ENCODE peak calls at places on chromosomes 11 and 22, in six cellular contexts. One of them, this sample, is unnamed.

GRCh38 chr22:29259253-29259899 is 8.4 kb downstream of the RHBDD3 start:
- DNase-seq in SW 1271: no peak
- DNase-seq in substantia nigra: no peak
- DNase-seq in heart right ventricle: no peak
- DNase-seq in activated naive CD8-positive, alpha-beta T cell treated with anti-CD3 and anti-CD28 coated beads, Interleukin-2, amount 50 U/mL, for 24 hours: no peak
- DNase-seq in Jurkat, Clone E6-1: no peak
- DNase-seq in this sample: no peak

GRCh38 chr11:7347611-7348431 is 96.1 kb downstream of the SYT9 start:
- DNase-seq in SW 1271: no peak
- DNase-seq in activated naive CD8-positive, alpha-beta T cell treated with anti-CD3 and anti-CD28 coated beads, Interleukin-2, amount 50 U/mL, for 24 hours: no peak
- DNase-seq in substantia nigra: no peak
- DNase-seq in heart right ventricle: no peak
- DNase-seq in Jurkat, Clone E6-1: no peak
- DNase-seq in this sample: no peak

GRCh38 chr11:135075740-135076139 is 663.7 kb upstream of the B3GAT1 start:
- DNase-seq in heart right ventricle: peak; percentile 35
- DNase-seq in substantia nigra: no peak
- DNase-seq in Jurkat, Clone E6-1: peak; percentile 76
- DNase-seq in activated naive CD8-positive, alpha-beta T cell treated with anti-CD3 and anti-CD28 coated beads, Interleukin-2, amount 50 U/mL, for 24 hours: peak; percentile 69
- DNase-seq in SW 1271: no peak
- DNase-seq in this sample: peak; percentile 8

GRCh38 chr11:70710192-70710965 is 312.1 kb downstream of the CTTN start:
- DNase-seq in heart right ventricle: no peak
- DNase-seq in SW 1271: no peak
- DNase-seq in activated naive CD8-positive, alpha-beta T cell treated with anti-CD3 and anti-CD28 coated beads, Interleukin-2, amount 50 U/mL, for 24 hours: no peak
- DNase-seq in substantia nigra: no peak
- DNase-seq in Jurkat, Clone E6-1: no peak
- DNase-seq in this sample: no peak

GRCh38 chr22:33325232-33326004 is 267.2 kb upstream of the SYN3 start:
- DNase-seq in Jurkat, Clone E6-1: no peak
- DNase-seq in heart right ventricle: no peak
- DNase-seq in substantia nigra: no peak
- DNase-seq in activated naive CD8-positive, alpha-beta T cell treated with anti-CD3 and anti-CD28 coated beads, Interleukin-2, amount 50 U/mL, for 24 hours: no peak
- DNase-seq in SW 1271: no peak
- DNase-seq in this sample: no peak

GRCh38 chr11:83671295-83671694 is 385.1 kb upstream of the CCDC90B start:
- DNase-seq in activated naive CD8-positive, alpha-beta T cell treated with anti-CD3 and anti-CD28 coated beads, Interleukin-2, amount 50 U/mL, for 24 hours: no peak
- DNase-seq in Jurkat, Clone E6-1: no peak
- DNase-seq in substantia nigra: no peak
- DNase-seq in heart right ventricle: no peak
- DNase-seq in SW 1271: peak; percentile 28
- DNase-seq in this sample: peak; percentile 19

GRCh38 chr22:42342426-42343135 is 72.1 kb upstream of the TCF20 start:
- DNase-seq in SW 1271: no peak
- DNase-seq in activated naive CD8-positive, alpha-beta T cell treated with anti-CD3 and anti-CD28 coated beads, Interleukin-2, amount 50 U/mL, for 24 hours: no peak
- DNase-seq in substantia nigra: no peak
- DNase-seq in Jurkat, Clone E6-1: no peak
- DNase-seq in heart right ventricle: no peak
- DNase-seq in this sample: no peak

GRCh38 chr11:108965602-108966001 is 300.7 kb downstream of the DDX10 start:
- DNase-seq in SW 1271: no peak
- DNase-seq in substantia nigra: no peak
- DNase-seq in Jurkat, Clone E6-1: no peak
- DNase-seq in activated naive CD8-positive, alpha-beta T cell treated with anti-CD3 and anti-CD28 coated beads, Interleukin-2, amount 50 U/mL, for 24 hours: no peak
- DNase-seq in heart right ventricle: no peak
- DNase-seq in this sample: peak; percentile 92

GRCh38 chr22:45007247-45007945 is 2.4 kb downstream of the PHF21B start:
- DNase-seq in heart right ventricle: peak; percentile 23
- DNase-seq in activated naive CD8-positive, alpha-beta T cell treated with anti-CD3 and anti-CD28 coated beads, Interleukin-2, amount 50 U/mL, for 24 hours: peak; percentile 23
- DNase-seq in Jurkat, Clone E6-1: no peak
- DNase-seq in substantia nigra: peak; percentile 56
- DNase-seq in SW 1271: peak; percentile 27
- DNase-seq in this sample: peak; percentile 19

GRCh38 chr11:104531075-104531474 is 367.1 kb upstream of the PDGFD start:
- DNase-seq in SW 1271: no peak
- DNase-seq in substantia nigra: no peak
- DNase-seq in heart right ventricle: no peak
- DNase-seq in Jurkat, Clone E6-1: peak; percentile 10
- DNase-seq in activated naive CD8-positive, alpha-beta T cell treated with anti-CD3 and anti-CD28 coated beads, Interleukin-2, amount 50 U/mL, for 24 hours: no peak
- DNase-seq in this sample: peak; percentile 0

GRCh38 chr11:125956371-125956770 is 10.5 kb downstream of the VSIG10L2 start:
- DNase-seq in Jurkat, Clone E6-1: no peak
- DNase-seq in SW 1271: no peak
- DNase-seq in substantia nigra: no peak
- DNase-seq in heart right ventricle: peak; percentile 58
- DNase-seq in activated naive CD8-positive, alpha-beta T cell treated with anti-CD3 and anti-CD28 coated beads, Interleukin-2, amount 50 U/mL, for 24 hours: no peak
- DNase-seq in this sample: no peak

GRCh38 chr11:68340784-68341556 is 28.6 kb downstream of the LRP5 start:
- DNase-seq in SW 1271: no peak
- DNase-seq in activated naive CD8-positive, alpha-beta T cell treated with anti-CD3 and anti-CD28 coated beads, Interleukin-2, amount 50 U/mL, for 24 hours: no peak
- DNase-seq in Jurkat, Clone E6-1: peak; percentile 68
- DNase-seq in heart right ventricle: no peak
- DNase-seq in substantia nigra: no peak
- DNase-seq in this sample: peak; percentile 17

GRCh38 chr22:25919452-25919851 is 177.5 kb downstream of the MYO18B start:
- DNase-seq in heart right ventricle: no peak
- DNase-seq in SW 1271: no peak
- DNase-seq in substantia nigra: no peak
- DNase-seq in activated naive CD8-positive, alpha-beta T cell treated with anti-CD3 and anti-CD28 coated beads, Interleukin-2, amount 50 U/mL, for 24 hours: no peak
- DNase-seq in Jurkat, Clone E6-1: no peak
- DNase-seq in this sample: no peak

GRCh38 chr11:72577271-72577681 is 96.9 kb downstream of the PDE2A start:
- DNase-seq in heart right ventricle: no peak
- DNase-seq in substantia nigra: no peak
- DNase-seq in Jurkat, Clone E6-1: no peak
- DNase-seq in SW 1271: no peak
- DNase-seq in activated naive CD8-positive, alpha-beta T cell treated with anti-CD3 and anti-CD28 coated beads, Interleukin-2, amount 50 U/mL, for 24 hours: no peak
- DNase-seq in this sample: no peak

GRCh38 chr11:4072668-4073285 is 21.8 kb upstream of the RRM1 start:
- DNase-seq in activated naive CD8-positive, alpha-beta T cell treated with anti-CD3 and anti-CD28 coated beads, Interleukin-2, amount 50 U/mL, for 24 hours: peak; percentile 50
- DNase-seq in Jurkat, Clone E6-1: peak; percentile 85
- DNase-seq in SW 1271: peak; percentile 80
- DNase-seq in substantia nigra: peak; percentile 67
- DNase-seq in heart right ventricle: no peak
- DNase-seq in this sample: peak; percentile 81

GRCh38 chr11:79077684-79078379 is 363.0 kb downstream of the TENM4 start:
- DNase-seq in activated naive CD8-positive, alpha-beta T cell treated with anti-CD3 and anti-CD28 coated beads, Interleukin-2, amount 50 U/mL, for 24 hours: no peak
- DNase-seq in Jurkat, Clone E6-1: no peak
- DNase-seq in SW 1271: no peak
- DNase-seq in substantia nigra: no peak
- DNase-seq in heart right ventricle: no peak
- DNase-seq in this sample: peak; percentile 58

GRCh38 chr11:118916842-118917388 is 8.8 kb downstream of the BCL9L start:
- DNase-seq in heart right ventricle: peak; percentile 70
- DNase-seq in Jurkat, Clone E6-1: no peak
- DNase-seq in activated naive CD8-positive, alpha-beta T cell treated with anti-CD3 and anti-CD28 coated beads, Interleukin-2, amount 50 U/mL, for 24 hours: no peak
- DNase-seq in substantia nigra: no peak
- DNase-seq in SW 1271: no peak
- DNase-seq in this sample: peak; percentile 98

GRCh38 chr11:62981743-62982142 is 3.0 kb downstream of the SLC22A6 start:
- DNase-seq in heart right ventricle: no peak
- DNase-seq in activated naive CD8-positive, alpha-beta T cell treated with anti-CD3 and anti-CD28 coated beads, Interleukin-2, amount 50 U/mL, for 24 hours: no peak
- DNase-seq in Jurkat, Clone E6-1: no peak
- DNase-seq in SW 1271: no peak
- DNase-seq in substantia nigra: no peak
- DNase-seq in this sample: no peak

GRCh38 chr11:86727105-86727504 is 54.7 kb upstream of the ME3 start:
- DNase-seq in substantia nigra: no peak
- DNase-seq in activated naive CD8-positive, alpha-beta T cell treated with anti-CD3 and anti-CD28 coated beads, Interleukin-2, amount 50 U/mL, for 24 hours: no peak
- DNase-seq in SW 1271: no peak
- DNase-seq in Jurkat, Clone E6-1: no peak
- DNase-seq in heart right ventricle: no peak
- DNase-seq in this sample: no peak

GRCh38 chr11:128164090-128164741 is 423.1 kb downstream of the ETS1 start:
- DNase-seq in substantia nigra: no peak
- DNase-seq in heart right ventricle: no peak
- DNase-seq in Jurkat, Clone E6-1: no peak
- DNase-seq in SW 1271: no peak
- DNase-seq in activated naive CD8-positive, alpha-beta T cell treated with anti-CD3 and anti-CD28 coated beads, Interleukin-2, amount 50 U/mL, for 24 hours: no peak
- DNase-seq in this sample: no peak

GRCh38 chr11:44095506-44096359 is at the start of gene EXT2:
- DNase-seq in activated naive CD8-positive, alpha-beta T cell treated with anti-CD3 and anti-CD28 coated beads, Interleukin-2, amount 50 U/mL, for 24 hours: peak; percentile 89
- DNase-seq in heart right ventricle: peak; percentile 93
- DNase-seq in SW 1271: peak; percentile 71
- DNase-seq in Jurkat, Clone E6-1: peak; percentile 55
- DNase-seq in substantia nigra: peak; percentile 86
- DNase-seq in this sample: peak; percentile 84

GRCh38 chr11:107991868-107992414 is 16.8 kb upstream of the CUL5 start:
- DNase-seq in substantia nigra: no peak
- DNase-seq in activated naive CD8-positive, alpha-beta T cell treated with anti-CD3 and anti-CD28 coated beads, Interleukin-2, amount 50 U/mL, for 24 hours: no peak
- DNase-seq in Jurkat, Clone E6-1: no peak
- DNase-seq in SW 1271: no peak
- DNase-seq in heart right ventricle: no peak
- DNase-seq in this sample: no peak

GRCh38 chr11:113334183-113334582 is 19.8 kb downstream of the TTC12 start:
- DNase-seq in activated naive CD8-positive, alpha-beta T cell treated with anti-CD3 and anti-CD28 coated beads, Interleukin-2, amount 50 U/mL, for 24 hours: no peak
- DNase-seq in substantia nigra: no peak
- DNase-seq in heart right ventricle: no peak
- DNase-seq in SW 1271: no peak
- DNase-seq in Jurkat, Clone E6-1: no peak
- DNase-seq in this sample: no peak

GRCh38 chr11:43573233-43573632 is 107.3 kb upstream of the HSD17B12 start:
- DNase-seq in heart right ventricle: no peak
- DNase-seq in substantia nigra: no peak
- DNase-seq in activated naive CD8-positive, alpha-beta T cell treated with anti-CD3 and anti-CD28 coated beads, Interleukin-2, amount 50 U/mL, for 24 hours: no peak
- DNase-seq in Jurkat, Clone E6-1: peak; percentile 42
- DNase-seq in SW 1271: peak; percentile 12
- DNase-seq in this sample: peak; percentile 31

GRCh38 chr22:42747701-42748513 is 27.2 kb upstream of the A4GALT start:
- DNase-seq in substantia nigra: no peak
- DNase-seq in heart right ventricle: no peak
- DNase-seq in Jurkat, Clone E6-1: no peak
- DNase-seq in SW 1271: no peak
- DNase-seq in activated naive CD8-positive, alpha-beta T cell treated with anti-CD3 and anti-CD28 coated beads, Interleukin-2, amount 50 U/mL, for 24 hours: no peak
- DNase-seq in this sample: peak; percentile 83

GRCh38 chr11:131763193-131763890 is 392.9 kb downstream of the NTM start:
- DNase-seq in activated naive CD8-positive, alpha-beta T cell treated with anti-CD3 and anti-CD28 coated beads, Interleukin-2, amount 50 U/mL, for 24 hours: no peak
- DNase-seq in heart right ventricle: no peak
- DNase-seq in SW 1271: no peak
- DNase-seq in Jurkat, Clone E6-1: no peak
- DNase-seq in substantia nigra: no peak
- DNase-seq in this sample: peak; percentile 40

GRCh38 chr11:17607083-17607429 is 60.0 kb downstream of the OTOG start:
- DNase-seq in heart right ventricle: no peak
- DNase-seq in SW 1271: no peak
- DNase-seq in Jurkat, Clone E6-1: no peak
- DNase-seq in activated naive CD8-positive, alpha-beta T cell treated with anti-CD3 and anti-CD28 coated beads, Interleukin-2, amount 50 U/mL, for 24 hours: no peak
- DNase-seq in substantia nigra: no peak
- DNase-seq in this sample: no peak

GRCh38 chr22:42562282-42562681 is 8.5 kb downstream of the SERHL2 start:
- DNase-seq in activated naive CD8-positive, alpha-beta T cell treated with anti-CD3 and anti-CD28 coated beads, Interleukin-2, amount 50 U/mL, for 24 hours: no peak
- DNase-seq in Jurkat, Clone E6-1: no peak
- DNase-seq in substantia nigra: no peak
- DNase-seq in SW 1271: no peak
- DNase-seq in heart right ventricle: no peak
- DNase-seq in this sample: no peak

GRCh38 chr11:91296628-91297027 is 928.0 kb upstream of the FAT3 start:
- DNase-seq in SW 1271: no peak
- DNase-seq in activated naive CD8-positive, alpha-beta T cell treated with anti-CD3 and anti-CD28 coated beads, Interleukin-2, amount 50 U/mL, for 24 hours: no peak
- DNase-seq in substantia nigra: no peak
- DNase-seq in Jurkat, Clone E6-1: no peak
- DNase-seq in heart right ventricle: no peak
- DNase-seq in this sample: no peak